ENCODE peak calls at places on chromosomes 5 and 9, in eight cellular contexts. One of them, this sample, is unnamed. For H3K36me3 and H3K27me3, the result is how much of the 10 kb centered on the place peaks cover.

GRCh38 chr9:84667571-84668203 is 1.8 kb upstream of the NTRK2 start:
- DNase-seq in naive thymus-derived CD4-positive, alpha-beta T cell: no peak
- DNase-seq in osteoblast: peak
- DNase-seq in tibial artery: no peak
- DNase-seq in lung: no peak
- DNase-seq in BE2C: no peak
- DNase-seq in GM23248: peak
- DNase-seq in SK-N-SH: peak
- DNase-seq in this sample: peak

GRCh38 chr9:73237140-73237539 is 85.5 kb downstream of the ANXA1 start:
- DNase-seq in SK-N-SH: no peak
- DNase-seq in osteoblast: no peak
- DNase-seq in tibial artery: no peak
- DNase-seq in lung: no peak
- DNase-seq in naive thymus-derived CD4-positive, alpha-beta T cell: no peak
- DNase-seq in GM23248: no peak
- DNase-seq in BE2C: no peak
- DNase-seq in this sample: no peak

GRCh38 chr9:92534199-92535159 is 1.3 kb downstream of the ECM2 start:
- DNase-seq in GM23248: peak
- DNase-seq in osteoblast: no peak
- DNase-seq in naive thymus-derived CD4-positive, alpha-beta T cell: no peak
- DNase-seq in SK-N-SH: no peak
- DNase-seq in tibial artery: no peak
- DNase-seq in BE2C: no peak
- DNase-seq in lung: no peak
- DNase-seq in this sample: no peak

GRCh38 chr5:172667786-172668735 is 27.0 kb downstream of the NEURL1B start:
- DNase-seq in tibial artery: peak
- DNase-seq in osteoblast: peak
- DNase-seq in BE2C: no peak
- DNase-seq in naive thymus-derived CD4-positive, alpha-beta T cell: no peak
- DNase-seq in GM23248: no peak
- DNase-seq in lung: no peak
- DNase-seq in SK-N-SH: no peak
- DNase-seq in this sample: no peak

GRCh38 chr5:134098690-134099089 is 15.8 kb upstream of the TCF7 start:
- DNase-seq in SK-N-SH: no peak
- DNase-seq in osteoblast: peak
- DNase-seq in naive thymus-derived CD4-positive, alpha-beta T cell: no peak
- DNase-seq in tibial artery: no peak
- DNase-seq in BE2C: no peak
- DNase-seq in GM23248: no peak
- DNase-seq in lung: no peak
- DNase-seq in this sample: no peak

GRCh38 chr9:34463098-34463900 is 4.7 kb downstream of the DNAI1 start:
- DNase-seq in osteoblast: peak
- DNase-seq in BE2C: peak
- DNase-seq in GM23248: peak
- DNase-seq in naive thymus-derived CD4-positive, alpha-beta T cell: no peak
- DNase-seq in lung: no peak
- DNase-seq in tibial artery: no peak
- DNase-seq in SK-N-SH: peak
- DNase-seq in this sample: no peak

GRCh38 chr9:120755044-120755443 is 38.2 kb downstream of the FBXW2 start:
- DNase-seq in BE2C: no peak
- DNase-seq in tibial artery: no peak
- DNase-seq in SK-N-SH: no peak
- DNase-seq in lung: no peak
- DNase-seq in naive thymus-derived CD4-positive, alpha-beta T cell: no peak
- DNase-seq in GM23248: no peak
- DNase-seq in osteoblast: no peak
- DNase-seq in this sample: no peak

GRCh38 chr5:14257995-14258403 is 114.9 kb downstream of the TRIO start:
- DNase-seq in osteoblast: no peak
- DNase-seq in GM23248: no peak
- DNase-seq in BE2C: no peak
- DNase-seq in SK-N-SH: no peak
- DNase-seq in tibial artery: no peak
- DNase-seq in naive thymus-derived CD4-positive, alpha-beta T cell: no peak
- DNase-seq in lung: no peak
- DNase-seq in this sample: no peak

GRCh38 chr5:55966284-55966683 is 28.5 kb downstream of the IL6ST start:
- DNase-seq in tibial artery: no peak
- DNase-seq in osteoblast: no peak
- DNase-seq in BE2C: no peak
- DNase-seq in SK-N-SH: no peak
- DNase-seq in lung: no peak
- DNase-seq in GM23248: no peak
- DNase-seq in naive thymus-derived CD4-positive, alpha-beta T cell: no peak
- DNase-seq in this sample: no peak
- H3K36me3 ChIP-seq in tibial artery: under half
- H3K36me3 ChIP-seq in osteoblast: under half
- H3K36me3 ChIP-seq in BE2C: under half
- H3K36me3 ChIP-seq in SK-N-SH: under half
- H3K36me3 ChIP-seq in lung: under half
- H3K36me3 ChIP-seq in GM23248: half or more
- H3K36me3 ChIP-seq in naive thymus-derived CD4-positive, alpha-beta T cell: half or more
- H3K36me3 ChIP-seq in this sample: under half

GRCh38 chr9:3824589-3824988 is 298.8 kb upstream of the RFX3 start:
- DNase-seq in lung: no peak
- DNase-seq in GM23248: no peak
- DNase-seq in BE2C: no peak
- DNase-seq in naive thymus-derived CD4-positive, alpha-beta T cell: no peak
- DNase-seq in tibial artery: no peak
- DNase-seq in SK-N-SH: no peak
- DNase-seq in osteoblast: no peak
- DNase-seq in this sample: no peak

GRCh38 chr9:3827175-3827574 is 301.4 kb upstream of the RFX3 start:
- DNase-seq in osteoblast: no peak
- DNase-seq in GM23248: no peak
- DNase-seq in naive thymus-derived CD4-positive, alpha-beta T cell: no peak
- DNase-seq in lung: peak
- DNase-seq in BE2C: no peak
- DNase-seq in tibial artery: no peak
- DNase-seq in SK-N-SH: no peak
- DNase-seq in this sample: no peak

GRCh38 chr9:3828495-3828894 is 302.7 kb upstream of the RFX3 start:
- DNase-seq in naive thymus-derived CD4-positive, alpha-beta T cell: no peak
- DNase-seq in osteoblast: no peak
- DNase-seq in SK-N-SH: no peak
- DNase-seq in tibial artery: no peak
- DNase-seq in lung: no peak
- DNase-seq in GM23248: peak
- DNase-seq in BE2C: no peak
- DNase-seq in this sample: no peak

GRCh38 chr9:3824062-3824461 is 298.3 kb upstream of the RFX3 start:
- DNase-seq in lung: no peak
- DNase-seq in tibial artery: no peak
- DNase-seq in naive thymus-derived CD4-positive, alpha-beta T cell: no peak
- DNase-seq in osteoblast: no peak
- DNase-seq in BE2C: no peak
- DNase-seq in GM23248: peak
- DNase-seq in SK-N-SH: peak
- DNase-seq in this sample: no peak

GRCh38 chr9:3825724-3826123 is 299.9 kb upstream of the RFX3 start:
- DNase-seq in lung: no peak
- DNase-seq in osteoblast: no peak
- DNase-seq in tibial artery: no peak
- DNase-seq in naive thymus-derived CD4-positive, alpha-beta T cell: no peak
- DNase-seq in BE2C: no peak
- DNase-seq in GM23248: no peak
- DNase-seq in SK-N-SH: peak
- DNase-seq in this sample: peak
- H3K4me3 ChIP-seq in lung: no peak
- H3K4me3 ChIP-seq in osteoblast: no peak
- H3K4me3 ChIP-seq in tibial artery: no peak
- H3K4me3 ChIP-seq in naive thymus-derived CD4-positive, alpha-beta T cell: no peak
- H3K4me3 ChIP-seq in BE2C: no peak
- H3K4me3 ChIP-seq in GM23248: no peak
- H3K4me3 ChIP-seq in SK-N-SH: no peak
- H3K4me3 ChIP-seq in this sample: no peak

DNA sequence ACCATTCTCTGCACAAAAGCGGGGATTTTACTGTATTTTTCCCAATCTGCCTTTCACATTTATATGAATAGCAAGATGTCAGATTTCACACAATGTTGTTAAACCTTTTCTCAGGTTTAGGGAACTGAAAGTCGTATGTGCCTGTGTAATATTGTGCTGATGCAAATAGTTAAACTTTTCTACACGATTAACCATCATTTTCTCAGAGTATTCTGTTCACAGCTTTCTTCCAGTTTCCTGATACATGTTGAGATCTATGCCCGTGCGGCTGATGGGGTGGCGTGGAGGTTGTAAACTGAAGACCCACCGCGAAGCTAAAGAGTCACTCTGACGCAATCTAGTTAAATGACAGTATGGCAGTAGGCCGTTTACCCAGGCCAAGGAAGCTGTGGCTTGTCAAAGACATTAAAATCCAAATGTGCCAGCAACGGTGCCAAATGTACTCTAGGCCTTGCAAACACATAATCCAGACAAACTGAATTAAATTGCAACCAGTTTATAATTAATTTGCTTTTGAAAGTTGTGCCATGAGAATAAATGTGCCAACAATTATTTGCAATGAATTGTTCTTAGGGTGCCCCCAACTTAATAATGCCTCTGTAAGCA is 145.7 kb downstream of the EBF1 start:
- DNase-seq in SK-N-SH: no peak
- DNase-seq in lung: no peak
- DNase-seq in BE2C: no peak
- DNase-seq in osteoblast: no peak
- DNase-seq in tibial artery: no peak
- DNase-seq in GM23248: peak
- DNase-seq in naive thymus-derived CD4-positive, alpha-beta T cell: no peak
- DNase-seq in this sample: no peak
- H3K27me3 ChIP-seq in SK-N-SH: under half
- H3K27me3 ChIP-seq in lung: under half
- H3K27me3 ChIP-seq in BE2C: under half
- H3K27me3 ChIP-seq in osteoblast: under half
- H3K27me3 ChIP-seq in tibial artery: under half
- H3K27me3 ChIP-seq in GM23248: under half
- H3K27me3 ChIP-seq in naive thymus-derived CD4-positive, alpha-beta T cell: under half
- H3K27me3 ChIP-seq in this sample: under half

GRCh38 chr5:179606910-179607448 is 16.5 kb downstream of the HNRNPH1 start:
- DNase-seq in SK-N-SH: no peak
- DNase-seq in osteoblast: no peak
- DNase-seq in naive thymus-derived CD4-positive, alpha-beta T cell: no peak
- DNase-seq in GM23248: no peak
- DNase-seq in BE2C: peak
- DNase-seq in tibial artery: peak
- DNase-seq in lung: no peak
- DNase-seq in this sample: peak

GRCh38 chr5:179609834-179610108 is 13.7 kb downstream of the HNRNPH1 start:
- DNase-seq in BE2C: no peak
- DNase-seq in naive thymus-derived CD4-positive, alpha-beta T cell: no peak
- DNase-seq in GM23248: no peak
- DNase-seq in SK-N-SH: no peak
- DNase-seq in osteoblast: peak
- DNase-seq in tibial artery: no peak
- DNase-seq in lung: no peak
- DNase-seq in this sample: no peak

GRCh38 chr5:179607449-179607931 is 16.0 kb downstream of the HNRNPH1 start:
- DNase-seq in BE2C: peak
- DNase-seq in tibial artery: peak
- DNase-seq in naive thymus-derived CD4-positive, alpha-beta T cell: no peak
- DNase-seq in lung: no peak
- DNase-seq in osteoblast: peak
- DNase-seq in SK-N-SH: no peak
- DNase-seq in GM23248: peak
- DNase-seq in this sample: no peak

GRCh38 chr5:179606071-179606909 is 17.2 kb downstream of the HNRNPH1 start:
- DNase-seq in BE2C: no peak
- DNase-seq in tibial artery: peak
- DNase-seq in GM23248: no peak
- DNase-seq in osteoblast: peak
- DNase-seq in lung: no peak
- DNase-seq in naive thymus-derived CD4-positive, alpha-beta T cell: no peak
- DNase-seq in SK-N-SH: no peak
- DNase-seq in this sample: no peak

GRCh38 chr5:179608131-179608581 is 15.3 kb downstream of the HNRNPH1 start:
- DNase-seq in naive thymus-derived CD4-positive, alpha-beta T cell: peak
- DNase-seq in BE2C: no peak
- DNase-seq in lung: no peak
- DNase-seq in tibial artery: peak
- DNase-seq in osteoblast: peak
- DNase-seq in GM23248: no peak
- DNase-seq in SK-N-SH: no peak
- DNase-seq in this sample: no peak
- H3K36me3 ChIP-seq in naive thymus-derived CD4-positive, alpha-beta T cell: half or more
- H3K36me3 ChIP-seq in BE2C: half or more
- H3K36me3 ChIP-seq in lung: half or more
- H3K36me3 ChIP-seq in tibial artery: under half
- H3K36me3 ChIP-seq in osteoblast: half or more
- H3K36me3 ChIP-seq in GM23248: under half
- H3K36me3 ChIP-seq in SK-N-SH: under half
- H3K36me3 ChIP-seq in this sample: under half

GRCh38 chr9:137078701-137079400 is 1.5 kb downstream of the UAP1L1 start:
- DNase-seq in tibial artery: no peak
- DNase-seq in GM23248: no peak
- DNase-seq in naive thymus-derived CD4-positive, alpha-beta T cell: no peak
- DNase-seq in BE2C: peak
- DNase-seq in osteoblast: peak
- DNase-seq in SK-N-SH: no peak
- DNase-seq in lung: no peak
- DNase-seq in this sample: peak
- H3K4me3 ChIP-seq in tibial artery: no peak
- H3K4me3 ChIP-seq in GM23248: no peak
- H3K4me3 ChIP-seq in naive thymus-derived CD4-positive, alpha-beta T cell: no peak
- H3K4me3 ChIP-seq in BE2C: peak
- H3K4me3 ChIP-seq in osteoblast: peak
- H3K4me3 ChIP-seq in SK-N-SH: no peak
- H3K4me3 ChIP-seq in lung: no peak
- H3K4me3 ChIP-seq in this sample: peak

This sample was measured in H7.